ENCODE peak calls at places on chromosome 13, in four cellular contexts. V is H1, E is HepG2, C is K562. L is an unnamed sample.

GRCh38 chr13:65472336-65472735 is 1757.8 kb downstream of the PCDH9 start:
- DNase-seq in V (no peak), E (no peak), C (no peak), L (no peak)

GRCh38 chr13:19960673-19961015 is 2.1 kb downstream of the ZMYM2 start:
- DNase-seq in V (no peak), E (no peak), C (no peak), L (no peak)

GRCh38 chr13:29581666-29582065 is 13.8 kb downstream of the SLC7A1 start:
- DNase-seq in V (no peak), E (no peak), C (no peak), L (no peak)

GRCh38 chr13:40109324-40109958 is 454.0 kb downstream of the COG6 start:
- DNase-seq in V (no peak), E (no peak), C (no peak), L (no peak)

GRCh38 chr13:44188257-44188656 is 185.4 kb upstream of the SERP2 start:
- DNase-seq in V (no peak), E (no peak), C (no peak), L (no peak)

GRCh38 chr13:21465710-21466160 is 6.6 kb upstream of the ZDHHC20 start:
- DNase-seq in V (no peak), E (peak), C (no peak), L (no peak)

GRCh38 chr13:28100149-28101121 is at the start of gene FLT3:
- DNase-seq in V (peak), E (no peak), C (peak), L (no peak)

GRCh38 chr13:47190696-47191095 is 293.8 kb upstream of the HTR2A start:
- DNase-seq in V (no peak), E (no peak), C (no peak), L (no peak)

GRCh38 chr13:35157143-35157755 is 215.2 kb downstream of the NBEA start:
- DNase-seq in V (no peak), E (peak), C (no peak), L (peak)

GRCh38 chr13:78299832-78300623 is 303.3 kb downstream of the POU4F1 start:
- DNase-seq in V (no peak), E (no peak), C (no peak), L (no peak)

GRCh38 chr13:52974711-52975110 is 53.9 kb upstream of the OLFM4 start:
- DNase-seq in V (no peak), E (no peak), C (no peak), L (no peak)

GRCh38 chr13:111270126-111270525 is 50.3 kb upstream of the TEX29 start:
- DNase-seq in V (no peak), E (no peak), C (no peak), L (no peak)

GRCh38 chr13:111272117-111272516 is 48.3 kb upstream of the TEX29 start:
- DNase-seq in V (no peak), E (no peak), C (no peak), L (no peak)

GRCh38 chr13:111271186-111271698 is 49.2 kb upstream of the TEX29 start:
- DNase-seq in V (no peak), E (no peak), C (no peak), L (no peak)

GRCh38 chr13:111269508-111269907 is 50.9 kb upstream of the TEX29 start:
- DNase-seq in V (no peak), E (no peak), C (no peak), L (no peak)

DNA sequence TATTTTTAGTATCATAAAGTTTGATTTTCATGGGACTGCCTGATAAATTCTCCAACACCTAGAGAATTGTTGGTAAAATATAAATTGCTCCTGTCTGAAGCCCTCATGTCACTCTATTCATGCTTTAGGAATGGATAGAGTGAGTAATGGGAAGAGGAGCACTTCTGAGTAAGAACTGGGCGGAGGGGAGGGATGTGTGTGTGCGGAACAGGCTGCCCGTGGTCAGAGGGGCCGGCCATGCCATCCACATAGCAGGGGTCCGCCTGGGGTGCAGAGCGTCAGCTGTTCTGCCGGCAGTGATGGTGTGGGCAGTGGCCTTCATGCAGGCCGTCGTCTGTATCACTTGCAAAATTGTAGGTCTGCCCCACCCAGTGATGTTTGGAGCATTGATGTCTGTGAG is 49.7 kb upstream of the TEX29 start:
- DNase-seq in V (no peak), E (no peak), C (no peak), L (no peak)
- TF ChIP-seq SIN3A in V (no peak), E (no peak), C (no peak), L (no peak)

DNA sequence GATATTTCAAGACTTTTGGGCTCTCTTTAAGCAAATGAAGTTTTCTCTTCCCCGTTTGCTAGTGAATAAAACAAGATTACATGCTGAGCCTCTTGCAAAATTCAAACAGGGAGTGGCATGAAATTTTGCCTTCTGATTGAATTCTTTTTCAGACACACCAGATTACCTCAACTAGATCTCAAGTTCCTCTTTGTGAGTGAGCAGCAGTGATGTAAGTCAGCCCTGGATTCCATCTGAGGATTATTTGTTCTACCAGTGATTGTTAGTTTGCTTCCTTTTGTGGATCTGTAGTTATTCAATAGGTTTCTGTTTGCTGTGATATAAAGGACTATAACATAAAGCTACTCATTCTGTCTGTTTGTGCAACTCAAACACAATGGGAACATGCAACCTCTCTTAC is 407.8 kb downstream of the LMO7 start:
- DNase-seq in V (no peak), E (no peak), C (no peak), L (no peak)
- TF ChIP-seq CREB1 in V (no peak), E (no peak), C (no peak), L (no peak)

DNA sequence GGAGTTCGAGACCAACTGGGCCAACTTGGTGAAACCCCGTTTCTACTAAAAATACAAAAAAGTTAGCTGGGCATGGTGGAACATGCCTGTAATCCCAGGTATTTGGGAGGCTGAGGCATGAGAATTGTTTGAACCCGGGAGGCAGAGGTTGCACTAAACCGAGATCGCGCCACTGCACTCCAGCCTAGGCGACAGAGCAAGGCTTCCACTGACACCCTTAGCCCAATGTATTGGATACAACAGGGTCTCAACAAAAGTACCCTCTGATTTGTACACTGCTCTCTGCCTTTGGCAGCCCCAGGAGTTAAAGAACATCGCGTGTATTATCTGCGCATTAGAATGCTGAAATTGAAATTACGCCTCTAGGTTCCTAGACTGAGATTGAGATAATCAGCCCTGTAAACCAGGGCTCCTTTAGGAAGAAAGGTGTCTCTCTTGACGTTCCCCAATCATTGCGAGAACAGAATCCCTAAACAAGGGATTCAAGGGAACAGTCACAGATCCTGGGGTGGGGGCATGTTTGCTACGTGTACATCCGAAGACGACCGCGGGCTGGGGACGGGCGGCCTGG is 21.9 kb downstream of the IPO5 start:
- DNase-seq in V (no peak), E (no peak), C (no peak), L (no peak)
- TF ChIP-seq SIN3A in V (no peak), E (no peak), C (no peak), L (no peak)

GRCh38 chr13:108200781-108201398 is 14.4 kb downstream of the LIG4 start:
- DNase-seq in V (no peak), E (no peak), C (no peak), L (no peak)
- TF ChIP-seq CREB1 in V (no peak), E (no peak), C (no peak), L (no peak)

GRCh38 chr13:58883405-58883804 is 1251.9 kb downstream of the PCDH17 start:
- DNase-seq in V (no peak), E (no peak), C (no peak), L (no peak)
- TF ChIP-seq SIN3A in V (no peak), E (no peak), C (no peak), L (no peak)

GRCh38 chr13:24182703-24183081 is 22.2 kb downstream of the SPATA13 start:
- DNase-seq in V (no peak), E (peak), C (no peak), L (no peak)
- TF ChIP-seq CREB1 in V (no peak), E (no peak), C (no peak), L (no peak)

GRCh38 chr13:114142137-114142550 is 9.7 kb upstream of the RASA3 start:
- DNase-seq in V (no peak), E (no peak), C (no peak), L (no peak)

GRCh38 chr13:114142640-114143490 is 10.4 kb upstream of the RASA3 start:
- DNase-seq in V (no peak), E (no peak), C (peak), L (no peak)

GRCh38 chr13:114140909-114141255 is 8.5 kb upstream of the RASA3 start:
- DNase-seq in V (no peak), E (no peak), C (no peak), L (no peak)

GRCh38 chr13:114140131-114140908 is 7.9 kb upstream of the RASA3 start:
- DNase-seq in V (no peak), E (no peak), C (no peak), L (no peak)

DNA sequence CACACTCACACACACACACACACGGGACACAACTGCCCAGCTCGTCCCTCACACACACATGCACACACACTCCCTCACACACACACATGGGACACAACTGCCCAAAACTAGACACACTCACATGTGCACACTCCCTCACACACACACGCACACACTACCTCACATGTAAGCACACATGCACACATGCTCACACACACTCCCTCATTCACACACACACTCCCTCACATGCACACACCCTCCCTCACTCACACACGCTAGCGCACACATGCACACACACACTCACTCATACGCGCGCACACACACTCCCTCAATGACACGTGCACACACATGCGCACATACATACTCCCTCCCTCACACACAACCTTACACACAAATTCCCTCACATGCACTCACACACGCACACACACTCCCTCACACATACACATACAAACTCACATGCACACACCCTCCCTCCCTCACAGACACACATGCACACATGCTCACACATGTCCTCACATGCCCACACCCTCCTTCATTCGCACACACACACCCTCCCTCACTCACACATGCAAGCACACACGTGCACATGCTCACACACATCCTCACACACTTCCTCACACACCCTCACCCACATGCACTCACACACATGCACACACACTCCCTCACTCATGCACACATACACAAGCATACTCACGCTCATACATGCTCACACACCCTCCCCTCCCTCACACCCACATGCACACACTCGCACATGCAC is 9.0 kb upstream of the RASA3 start:
- DNase-seq in V (no peak), E (no peak), C (no peak), L (no peak)
- TF ChIP-seq SIN3A in V (no peak), E (no peak), C (no peak), L (no peak)

GRCh38 chr13:66640231-66640630 is 589.9 kb downstream of the PCDH9 start:
- DNase-seq in V (no peak), E (no peak), C (no peak), L (no peak)

GRCh38 chr13:66635526-66635925 is 594.6 kb downstream of the PCDH9 start:
- DNase-seq in V (no peak), E (no peak), C (no peak), L (no peak)

GRCh38 chr13:66634384-66634783 is 595.8 kb downstream of the PCDH9 start:
- DNase-seq in V (no peak), E (no peak), C (no peak), L (no peak)
- TF ChIP-seq CREB1 in V (no peak), E (no peak), C (no peak), L (no peak)

GRCh38 chr13:62327367-62327766 is 911.7 kb upstream of the PCDH20 start:
- DNase-seq in V (no peak), E (no peak), C (no peak), L (no peak)

GRCh38 chr13:62336507-62336906 is 920.9 kb upstream of the PCDH20 start:
- DNase-seq in V (no peak), E (no peak), C (no peak), L (no peak)

GRCh38 chr13:62333466-62333865 is 917.8 kb upstream of the PCDH20 start:
- DNase-seq in V (no peak), E (no peak), C (no peak), L (no peak)

GRCh38 chr13:62337109-62337880 is 921.6 kb upstream of the PCDH20 start:
- DNase-seq in V (no peak), E (no peak), C (no peak), L (no peak)

DNA sequence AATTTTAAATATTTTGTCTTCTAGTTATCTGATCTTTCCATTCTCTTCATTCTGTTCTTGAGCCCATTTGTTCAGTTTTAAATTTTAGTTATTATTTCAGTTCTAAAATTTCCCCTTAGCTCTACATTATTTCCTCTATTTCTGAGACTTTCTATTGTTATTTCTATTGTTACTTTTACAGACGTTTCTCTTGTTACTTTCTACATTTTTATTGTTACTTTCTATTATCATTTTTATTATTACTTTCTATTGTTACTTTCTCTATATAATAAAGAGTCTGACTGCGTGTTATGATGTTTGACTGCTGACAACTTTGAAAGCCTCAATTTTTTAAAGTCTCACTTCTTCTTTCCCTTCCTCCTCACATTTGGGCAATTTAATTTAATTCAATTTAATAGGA is 915.7 kb upstream of the PCDH20 start:
- DNase-seq in V (no peak), E (no peak), C (no peak), L (no peak)
- TF ChIP-seq SIN3A in V (no peak), E (no peak), C (no peak), L (no peak)

DNA sequence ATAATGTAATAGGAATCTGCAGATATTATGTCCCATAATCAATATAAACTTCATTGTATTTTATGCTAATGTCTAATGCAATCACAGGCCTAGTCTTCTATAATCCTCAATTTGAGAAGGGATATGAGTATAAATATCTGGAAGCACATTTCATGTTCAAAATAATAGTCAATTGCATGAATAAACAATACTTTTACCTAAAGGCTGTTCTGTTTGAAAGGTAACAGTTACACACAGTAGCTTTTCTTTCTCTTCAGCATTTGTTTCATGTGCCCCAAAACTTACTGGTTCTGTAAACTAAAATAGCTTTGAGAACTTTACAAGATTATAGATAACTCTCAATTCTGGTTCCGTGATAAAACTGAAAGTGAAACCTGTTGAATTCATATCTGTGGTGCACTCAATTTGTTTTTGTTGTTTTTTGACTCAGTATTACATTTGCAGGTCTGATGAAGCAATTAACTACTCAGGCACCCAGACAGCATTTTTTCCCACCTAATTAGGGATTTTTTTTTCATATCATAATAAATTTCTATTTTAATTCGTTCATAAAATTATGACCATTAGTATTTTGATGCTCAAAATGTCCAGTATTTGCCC is 1193.8 kb downstream of the SLITRK1 start:
- DNase-seq in V (no peak), E (no peak), C (no peak), L (no peak)
- TF ChIP-seq CREB1 in V (no peak), E (no peak), C (no peak), L (no peak)